ENCODE peak calls at places on chromosome 16, in nine cellular contexts. One of them, this sample, is unnamed.

GRCh38 chr16:12961621-12962020 is 60.2 kb downstream of the SHISA9 start:
- DNase-seq in CD4-positive, alpha-beta memory T cell: no peak
- DNase-seq in fibroblast of pulmonary artery: no peak
- DNase-seq in left lobe of liver: no peak
- DNase-seq in memory B cell: no peak
- DNase-seq in anterior cingulate cortex: no peak
- DNase-seq in COLO829: no peak
- DNase-seq in lower leg skin: no peak
- DNase-seq in GM23338: no peak
- DNase-seq in this sample: no peak

GRCh38 chr16:49567940-49568339 is 194.3 kb downstream of the C16orf78 start:
- DNase-seq in CD4-positive, alpha-beta memory T cell: no peak
- DNase-seq in fibroblast of pulmonary artery: no peak
- DNase-seq in left lobe of liver: no peak
- DNase-seq in memory B cell: no peak
- DNase-seq in anterior cingulate cortex: no peak
- DNase-seq in COLO829: no peak
- DNase-seq in lower leg skin: no peak
- DNase-seq in GM23338: no peak
- DNase-seq in this sample: no peak

GRCh38 chr16:29909398-29909797 is 9.1 kb downstream of the ASPHD1 start:
- DNase-seq in CD4-positive, alpha-beta memory T cell: no peak
- DNase-seq in fibroblast of pulmonary artery: peak; percentile 27
- DNase-seq in left lobe of liver: no peak
- DNase-seq in memory B cell: no peak
- DNase-seq in anterior cingulate cortex: no peak
- DNase-seq in COLO829: no peak
- DNase-seq in lower leg skin: no peak
- DNase-seq in GM23338: no peak
- DNase-seq in this sample: no peak

GRCh38 chr16:63467513-63467912 is 1431.3 kb upstream of the CDH8 start:
- DNase-seq in CD4-positive, alpha-beta memory T cell: no peak
- DNase-seq in fibroblast of pulmonary artery: peak; percentile 29
- DNase-seq in left lobe of liver: no peak
- DNase-seq in memory B cell: no peak
- DNase-seq in anterior cingulate cortex: no peak
- DNase-seq in COLO829: no peak
- DNase-seq in lower leg skin: no peak
- DNase-seq in GM23338: no peak
- DNase-seq in this sample: no peak

GRCh38 chr16:74052006-74052405 is 244.6 kb upstream of the PSMD7 start:
- DNase-seq in CD4-positive, alpha-beta memory T cell: no peak
- DNase-seq in fibroblast of pulmonary artery: no peak
- DNase-seq in left lobe of liver: no peak
- DNase-seq in memory B cell: no peak
- DNase-seq in anterior cingulate cortex: no peak
- DNase-seq in COLO829: no peak
- DNase-seq in lower leg skin: no peak
- DNase-seq in GM23338: no peak
- DNase-seq in this sample: no peak

GRCh38 chr16:86452451-86452850 is 57.9 kb upstream of the FOXF1 start:
- DNase-seq in CD4-positive, alpha-beta memory T cell: no peak
- DNase-seq in fibroblast of pulmonary artery: no peak
- DNase-seq in left lobe of liver: no peak
- DNase-seq in memory B cell: no peak
- DNase-seq in anterior cingulate cortex: no peak
- DNase-seq in COLO829: no peak
- DNase-seq in lower leg skin: no peak
- DNase-seq in GM23338: no peak
- DNase-seq in this sample: no peak

GRCh38 chr16:57245472-57246113 is 534 bp downstream of the ARL2BP start:
- DNase-seq in CD4-positive, alpha-beta memory T cell: no peak
- DNase-seq in fibroblast of pulmonary artery: peak; percentile 14
- DNase-seq in left lobe of liver: peak; percentile 78
- DNase-seq in memory B cell: no peak
- DNase-seq in anterior cingulate cortex: no peak
- DNase-seq in COLO829: no peak
- DNase-seq in lower leg skin: no peak
- DNase-seq in GM23338: peak; percentile 48
- DNase-seq in this sample: no peak

GRCh38 chr16:4801962-4802658 is at the start of gene ROGDI:
- DNase-seq in CD4-positive, alpha-beta memory T cell: peak; percentile 90
- DNase-seq in fibroblast of pulmonary artery: peak; percentile 31
- DNase-seq in left lobe of liver: peak; percentile 93
- DNase-seq in memory B cell: peak; percentile 73
- DNase-seq in anterior cingulate cortex: peak; percentile 38
- DNase-seq in COLO829: peak; percentile 15
- DNase-seq in lower leg skin: peak; percentile 69
- DNase-seq in GM23338: peak; percentile 96
- DNase-seq in this sample: peak; percentile 91

GRCh38 chr16:87502308-87502969 is 9.6 kb upstream of the ZCCHC14 start:
- DNase-seq in CD4-positive, alpha-beta memory T cell: no peak
- DNase-seq in fibroblast of pulmonary artery: no peak
- DNase-seq in left lobe of liver: no peak
- DNase-seq in memory B cell: no peak
- DNase-seq in anterior cingulate cortex: no peak
- DNase-seq in COLO829: no peak
- DNase-seq in lower leg skin: no peak
- DNase-seq in GM23338: no peak
- DNase-seq in this sample: no peak

GRCh38 chr16:49024016-49024415 is 257.6 kb downstream of the CBLN1 start:
- DNase-seq in CD4-positive, alpha-beta memory T cell: no peak
- DNase-seq in fibroblast of pulmonary artery: no peak
- DNase-seq in left lobe of liver: no peak
- DNase-seq in memory B cell: no peak
- DNase-seq in anterior cingulate cortex: no peak
- DNase-seq in COLO829: no peak
- DNase-seq in lower leg skin: no peak
- DNase-seq in GM23338: no peak
- DNase-seq in this sample: no peak

GRCh38 chr16:760498-761343 is at the start of gene MSLN:
- DNase-seq in CD4-positive, alpha-beta memory T cell: no peak
- DNase-seq in fibroblast of pulmonary artery: peak; percentile 24
- DNase-seq in left lobe of liver: no peak
- DNase-seq in memory B cell: no peak
- DNase-seq in anterior cingulate cortex: no peak
- DNase-seq in COLO829: no peak
- DNase-seq in lower leg skin: no peak
- DNase-seq in GM23338: no peak
- DNase-seq in this sample: no peak

GRCh38 chr16:78503501-78504110 is 404.2 kb downstream of the WWOX start:
- DNase-seq in CD4-positive, alpha-beta memory T cell: peak; percentile 44
- DNase-seq in fibroblast of pulmonary artery: peak; percentile 64
- DNase-seq in left lobe of liver: no peak
- DNase-seq in memory B cell: peak; percentile 33
- DNase-seq in anterior cingulate cortex: peak; percentile 56
- DNase-seq in COLO829: peak; percentile 1
- DNase-seq in lower leg skin: peak; percentile 71
- DNase-seq in GM23338: peak; percentile 76
- DNase-seq in this sample: no peak

This sample was measured in posterior vena cava.